ENCODE peak calls at places on chromosomes 13 and 19, in four cellular contexts. L is spleen; U is naive thymus-derived CD4-positive, alpha-beta T cell; H is CD8-positive, alpha-beta T cell. V is an unnamed sample. For H3K4me1, the result is how much of the 10 kb centered on the place peaks cover.

GRCh38 chr13:27117947-27118346 is 53.7 kb downstream of the USP12 start:
- DNase-seq in L (no peak), H (no peak), U (no peak), V (no peak)

GRCh38 chr19:6772028-6772865 is at the start of gene VAV1:
- DNase-seq in U (peak), L (peak), H (peak), V (no peak)

GRCh38 chr13:26011996-26012688 is 39.7 kb downstream of the SHISA2 start:
- DNase-seq in L (peak), H (peak), U (peak), V (no peak)

GRCh38 chr19:355134-355533 is 10.5 kb upstream of the MIER2 start:
- DNase-seq in L (no peak), H (no peak), U (no peak), V (no peak)

GRCh38 chr13:68927387-68928026 is 1180.1 kb upstream of the ATXN8OS start:
- DNase-seq in U (no peak), H (no peak), L (no peak), V (no peak)

GRCh38 chr19:18804139-18804601 is 13.1 kb upstream of the COMP start:
- DNase-seq in U (no peak), H (no peak), L (no peak), V (no peak)

GRCh38 chr19:6739390-6739883 is at the start of gene TRIP10:
- DNase-seq in L (peak), H (peak), U (peak), V (no peak)

GRCh38 chr19:33797821-33798633 is 1.4 kb downstream of the KCTD15 start:
- DNase-seq in H (no peak), L (no peak), U (no peak), V (no peak)

GRCh38 chr13:26965058-26965380 is 204.4 kb upstream of the GPR12 start:
- DNase-seq in L (no peak), U (no peak), H (no peak), V (no peak)

GRCh38 chr13:111337206-111337605 is 16.8 kb downstream of the TEX29 start:
- DNase-seq in L (no peak), U (no peak), H (no peak), V (peak)

GRCh38 chr13:110306960-110307696 is at the start of the genes COL4A1 and COL4A2:
- DNase-seq in L (no peak), U (no peak), H (no peak), V (peak)

GRCh38 chr13:73672492-73672891 is 461.7 kb downstream of the KLF12 start:
- DNase-seq in L (no peak), H (no peak), U (no peak), V (no peak)

GRCh38 chr19:928471-929259 is 2.8 kb downstream of the ARID3A start:
- DNase-seq in U (no peak), L (no peak), H (no peak), V (peak)

GRCh38 chr13:30045916-30046704 is 195.7 kb upstream of the UBL3 start:
- DNase-seq in H (no peak), U (no peak), L (no peak), V (peak)

GRCh38 chr13:51681037-51681678 is 96.9 kb downstream of the WDFY2 start:
- DNase-seq in U (no peak), L (no peak), H (no peak), V (peak)

GRCh38 chr19:19115954-19116353 is 22.3 kb downstream of the TMEM161A start:
- DNase-seq in H (peak), L (no peak), U (peak), V (no peak)

GRCh38 chr19:5436101-5436947 is 18.9 kb upstream of the ZNRF4 start:
- DNase-seq in L (no peak), H (no peak), U (no peak), V (peak)

GRCh38 chr19:46772170-46773017 is 16.0 kb downstream of the SLC1A5 start:
- DNase-seq in U (no peak), H (no peak), L (no peak), V (no peak)

GRCh38 chr19:6030214-6030507 is 52.2 kb upstream of the RANBP3 start:
- DNase-seq in L (no peak), H (no peak), U (no peak), V (no peak)

GRCh38 chr13:19158006-19158405 is 23.6 kb downstream of the TUBA3C start:
- DNase-seq in L (no peak), U (no peak), H (no peak), V (no peak)

GRCh38 chr13:41613471-41613870 is 156.1 kb downstream of the RGCC start:
- DNase-seq in H (no peak), U (no peak), L (no peak), V (no peak)

GRCh38 chr19:55647732-55648656 is at the start of gene CCDC106:
- DNase-seq in H (peak), L (peak), U (peak), V (peak)

GRCh38 chr19:39199025-39199424 is 2.3 kb downstream of the NCCRP1 start:
- DNase-seq in H (no peak), L (no peak), U (no peak), V (no peak)

GRCh38 chr19:52638601-52639000 is 446 bp upstream of the ZNF83 start:
- DNase-seq in L (peak), H (no peak), U (no peak), V (peak)

GRCh38 chr19:58033741-58034475 is at the start of gene ZSCAN1:
- DNase-seq in H (peak), U (no peak), L (peak), V (no peak)

GRCh38 chr13:20401958-20402856 is 123.5 kb downstream of the CRYL1 start:
- DNase-seq in H (no peak), U (no peak), L (no peak), V (no peak)

GRCh38 chr13:75418997-75419396 is 63.0 kb downstream of the TBC1D4 start:
- DNase-seq in U (no peak), H (no peak), L (no peak), V (no peak)

DNA sequence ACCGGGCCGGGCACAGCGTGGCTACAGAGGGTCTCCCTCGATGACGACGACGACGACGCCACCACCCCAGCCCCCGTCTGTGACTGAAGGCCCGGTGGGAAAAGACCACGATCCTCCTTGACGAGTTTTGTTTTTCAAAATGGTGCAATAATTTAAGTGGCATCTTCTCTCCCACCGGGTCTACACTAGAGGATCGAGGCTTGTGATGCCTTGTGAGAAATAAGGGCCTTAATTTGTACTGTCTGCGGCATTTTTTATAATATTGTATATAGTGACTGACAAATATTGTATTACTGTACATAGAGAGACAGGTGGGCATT is 2.5 kb downstream of the KLF2 start:
- DNase-seq in U (no peak), L (no peak), H (no peak), V (no peak)
- H3K4me1 ChIP-seq in U (under half), L (half or more), H (half or more), V (half or more)

DNA sequence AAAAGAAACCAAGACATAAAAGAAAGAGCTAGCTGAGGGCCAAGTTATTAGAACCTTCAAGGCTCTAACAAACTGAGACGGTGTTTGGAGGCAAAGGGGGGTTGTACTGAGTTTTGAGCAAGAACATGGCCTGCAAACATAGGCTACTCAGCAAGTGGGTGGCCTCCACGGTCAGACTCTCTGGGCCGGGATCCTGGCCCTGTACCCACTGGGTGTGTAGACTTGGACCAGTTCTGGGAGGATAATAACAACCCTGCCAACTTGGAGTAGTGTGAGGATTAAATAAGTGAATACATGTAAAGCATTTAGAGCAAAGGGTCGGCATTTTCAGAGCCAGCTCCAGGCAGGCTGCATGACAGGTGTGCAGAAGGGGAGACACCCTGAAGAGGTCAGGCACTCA is 56.1 kb upstream of the TNFRSF19 start:
- DNase-seq in H (no peak), L (no peak), U (no peak), V (no peak)
- H3K4me1 ChIP-seq in H (under half), L (under half), U (under half), V (under half)

DNA sequence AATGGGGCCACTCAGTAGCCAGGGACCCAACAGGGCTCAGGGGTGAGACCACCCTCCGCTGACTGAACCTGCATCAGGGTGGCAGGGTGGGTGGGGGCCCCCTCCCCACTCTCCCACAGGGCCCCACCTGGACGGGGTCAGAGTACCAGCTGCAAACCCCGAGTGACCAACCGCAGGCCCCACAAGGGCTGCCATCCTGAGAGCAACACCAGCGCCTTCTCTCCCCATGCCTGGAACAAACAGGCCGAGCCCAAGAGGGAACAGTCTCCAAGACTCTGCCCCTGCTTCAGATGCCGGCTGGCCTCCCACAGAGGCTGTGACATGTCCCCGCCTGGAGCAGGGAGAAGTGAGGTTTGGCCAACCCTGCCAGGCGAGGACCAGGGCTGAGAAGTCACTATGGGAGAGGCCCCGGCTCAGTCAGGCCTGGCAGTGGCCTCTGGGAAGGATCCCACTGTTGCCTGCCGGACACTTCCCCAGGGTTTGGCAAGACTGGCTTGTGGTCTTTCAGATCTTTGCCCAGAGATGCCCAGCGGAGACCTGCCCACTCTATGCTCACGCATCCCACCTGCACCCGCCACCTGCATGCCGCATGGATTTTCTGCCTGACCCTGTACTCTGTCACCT is 27.2 kb downstream of the MPND start:
- DNase-seq in H (no peak), U (no peak), L (no peak), V (peak)
- H3K4me1 ChIP-seq in H (under half), U (under half), L (half or more), V (under half)

GRCh38 chr19:10763399-10763798 is 45.5 kb downstream of the DNM2 start:
- DNase-seq in L (no peak), H (no peak), U (no peak), V (no peak)
- H3K4me1 ChIP-seq in L (half or more), H (half or more), U (under half), V (under half)

GRCh38 chr19:14368011-14368513 is 13.2 kb upstream of the ADGRE5 start:
- DNase-seq in H (no peak), U (peak), L (no peak), V (no peak)
- H3K4me1 ChIP-seq in H (half or more), U (half or more), L (half or more), V (under half)

GRCh38 chr13:49303533-49304252 is 56.0 kb downstream of the CDADC1 start:
- DNase-seq in U (no peak), L (peak), H (no peak), V (no peak)

GRCh38 chr13:49300716-49301589 is 53.2 kb downstream of the CDADC1 start:
- DNase-seq in U (peak), H (peak), L (peak), V (peak)

GRCh38 chr13:49302817-49303216 is 55.1 kb downstream of the CDADC1 start:
- DNase-seq in H (no peak), L (no peak), U (no peak), V (no peak)

GRCh38 chr13:49304356-49304755 is 56.6 kb downstream of the CDADC1 start:
- DNase-seq in L (no peak), H (no peak), U (no peak), V (no peak)

DNA sequence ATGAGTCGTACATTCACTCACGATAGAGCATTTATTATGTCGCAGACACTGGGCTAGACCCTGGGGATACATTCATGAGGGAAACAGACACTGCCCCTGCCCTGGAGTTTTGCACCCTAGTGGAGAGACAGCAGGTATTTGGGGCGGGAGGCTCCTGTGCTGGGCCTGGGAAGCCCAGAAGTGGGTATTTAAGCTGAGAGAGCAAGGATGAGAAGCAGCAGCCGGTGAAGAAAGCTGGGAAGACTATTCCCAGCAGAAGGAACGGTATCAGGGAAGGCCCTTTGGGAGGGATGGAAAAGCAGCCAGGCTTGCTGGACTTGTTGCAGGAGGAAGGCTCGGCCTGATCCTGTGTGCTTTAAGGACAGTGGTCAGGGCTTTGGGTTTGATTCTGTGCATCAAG is 54.5 kb downstream of the CDADC1 start:
- DNase-seq in H (no peak), L (no peak), U (no peak), V (no peak)
- H3K4me1 ChIP-seq in H (under half), L (under half), U (under half), V (under half)

V was measured in SJSA1.